ENCODE peak calls at places on chromosomes 16 and 17, in four cellular contexts. D is A549, Z is HepG2, V is K562. F is an unnamed sample.

GRCh38 chr17:18026408-18026776 is 12.6 kb downstream of the ATPAF2 start:
- DNase-seq in D (no peak), Z (no peak), V (no peak), F (no peak)

GRCh38 chr17:59848778-59849177 is 44.0 kb downstream of the TUBD1 start:
- DNase-seq in Z (peak), D (no peak), V (no peak), F (no peak)

GRCh38 chr17:31321481-31321880 is at the start of gene EVI2A:
- DNase-seq in Z (no peak), D (no peak), V (peak), F (no peak)

GRCh38 chr17:16363749-16364536 is 10.7 kb upstream of the CENPV start:
- DNase-seq in D (peak), V (peak), Z (peak), F (no peak)

GRCh38 chr16:3520861-3521260 is 20.1 kb downstream of the CLUAP1 start:
- DNase-seq in D (no peak), V (no peak), Z (no peak), F (no peak)

GRCh38 chr17:78993981-78994671 is 14.4 kb upstream of the LGALS3BP start:
- DNase-seq in Z (no peak), D (no peak), V (no peak), F (no peak)

GRCh38 chr17:73914536-73915274 is 270.5 kb upstream of the SDK2 start:
- DNase-seq in V (no peak), D (no peak), Z (no peak), F (no peak)

GRCh38 chr16:9082422-9082821 is 9.0 kb upstream of the HAPSTR1 start:
- DNase-seq in D (no peak), V (no peak), Z (no peak), F (no peak)

GRCh38 chr17:2379489-2380224 is 21.2 kb downstream of the MNT start:
- DNase-seq in Z (no peak), V (no peak), D (no peak), F (no peak)

GRCh38 chr16:74888227-74888862 is 96.6 kb downstream of the WDR59 start:
- DNase-seq in V (no peak), D (no peak), Z (no peak), F (no peak)

GRCh38 chr17:32822996-32823395 is 53.9 kb downstream of the MYO1D start:
- DNase-seq in Z (no peak), V (no peak), D (no peak), F (no peak)

GRCh38 chr16:88570691-88571092 is 489 bp downstream of the ZC3H18 start:
- DNase-seq in Z (no peak), V (peak), D (no peak), F (no peak)

GRCh38 chr17:79819085-79819484 is 20.2 kb downstream of the CBX4 start:
- DNase-seq in D (no peak), Z (no peak), V (peak), F (no peak)

GRCh38 chr17:9729034-9729650 is 62.2 kb downstream of the DHRS7C start:
- DNase-seq in Z (peak), D (peak), V (peak), F (no peak)

GRCh38 chr17:65855245-65855644 is 293.8 kb upstream of the AXIN2 start:
- DNase-seq in V (no peak), D (peak), Z (no peak), F (no peak)

GRCh38 chr17:28950017-28950751 is 1.1 kb downstream of the PHF12 start:
- DNase-seq in V (peak), Z (peak), D (peak), F (no peak)

GRCh38 chr16:30761427-30761927 is 385 bp downstream of the CFAP119 start:
- DNase-seq in Z (no peak), V (peak), D (no peak), F (peak)

GRCh38 chr17:40417258-40417608 is 463 bp downstream of the TOP2A start:
- DNase-seq in D (peak), Z (peak), V (peak), F (no peak)

GRCh38 chr17:55200904-55201608 is 63.7 kb upstream of the HLF start:
- DNase-seq in V (no peak), Z (no peak), D (no peak), F (no peak)

GRCh38 chr17:54948380-54948779 is 20.1 kb downstream of the COX11 start:
- DNase-seq in V (peak), D (peak), Z (peak), F (no peak)

DNA sequence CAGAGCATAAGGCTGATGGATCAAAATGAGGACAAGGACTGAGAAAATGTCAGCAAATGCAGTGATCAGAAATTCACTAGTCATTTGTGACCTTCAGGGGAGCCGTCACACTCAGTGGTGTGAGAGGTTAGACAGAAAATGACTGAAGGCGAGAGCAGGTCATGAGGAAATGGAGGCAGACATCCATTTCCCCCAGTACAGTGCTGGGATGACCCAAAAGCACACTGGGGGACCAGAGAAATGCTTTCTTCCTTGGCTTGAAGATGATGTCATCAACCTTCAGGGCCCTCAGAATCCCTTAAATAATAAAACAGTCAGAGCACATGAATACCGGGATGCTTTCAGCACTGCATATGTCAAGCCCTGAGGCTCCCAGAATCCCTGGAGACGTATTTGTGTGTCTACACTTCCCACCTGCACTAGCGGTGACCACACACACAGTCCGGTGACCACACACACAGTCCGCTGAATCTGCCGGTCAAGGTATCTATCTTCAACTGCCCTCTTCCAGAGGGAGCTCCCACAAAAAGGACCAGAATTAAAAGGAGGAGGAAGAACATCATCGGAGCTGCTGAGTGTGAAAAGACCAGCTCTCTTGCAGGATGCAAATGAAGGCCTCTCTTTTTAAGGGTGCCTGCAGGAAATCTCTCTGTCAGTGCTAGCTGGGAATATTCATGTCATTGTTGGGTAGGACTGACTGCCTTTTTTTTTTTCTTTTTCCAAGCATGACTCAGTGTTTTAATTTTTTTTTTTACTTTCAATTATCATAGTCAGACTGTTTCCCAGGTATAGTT is 8.2 kb downstream of the UBE2O start:
- DNase-seq in Z (no peak), D (no peak), V (peak), F (no peak)
- TF ChIP-seq PHF8 in Z (no peak), D (no peak), V (no peak), F (no peak)

DNA sequence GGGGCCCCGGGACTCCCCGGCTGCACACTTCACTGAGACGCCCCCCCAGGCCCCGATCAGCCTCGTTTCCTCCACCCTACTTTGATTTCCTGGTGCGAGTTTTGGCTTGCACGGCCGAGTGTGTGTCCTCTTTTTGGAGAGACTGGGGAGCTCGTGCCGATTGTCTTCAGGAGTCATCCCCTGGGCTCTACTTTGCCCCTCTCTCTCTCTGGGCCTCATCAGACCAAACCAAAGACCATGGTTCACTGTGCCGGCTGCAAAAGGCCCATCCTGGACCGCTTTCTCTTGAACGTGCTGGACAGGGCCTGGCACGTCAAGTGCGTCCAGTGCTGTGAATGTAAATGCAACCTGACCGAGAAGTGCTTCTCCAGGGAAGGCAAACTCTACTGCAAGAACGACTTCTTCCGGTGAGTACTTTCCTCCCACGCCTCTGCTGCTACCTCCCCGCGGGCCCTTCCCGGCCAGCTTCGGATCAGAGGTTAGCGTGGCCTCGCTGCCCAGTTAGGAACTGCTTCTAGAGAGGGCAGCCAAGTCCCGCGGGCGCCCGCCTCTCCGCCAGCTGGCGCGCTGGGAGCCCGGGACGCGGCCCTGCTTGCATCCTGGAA is 788 bp downstream of the LHX1 start:
- DNase-seq in Z (no peak), D (no peak), V (peak), F (no peak)
- TF ChIP-seq PHF8 in Z (no peak), D (no peak), V (no peak), F (no peak)

GRCh38 chr17:1019451-1019850 is 22.5 kb downstream of the TIMM22 start:
- DNase-seq in Z (no peak), D (no peak), V (peak), F (no peak)
- TF ChIP-seq PHF8 in Z (no peak), D (no peak), V (no peak), F (no peak)

GRCh38 chr17:14803781-14804180 is 461.3 kb downstream of the PMP22 start:
- DNase-seq in D (no peak), V (no peak), Z (no peak), F (no peak)
- TF ChIP-seq PHF8 in D (no peak), V (no peak), Z (no peak), F (no peak)

GRCh38 chr17:38741443-38741842 is 6.7 kb downstream of the PCGF2 start:
- DNase-seq in V (no peak), Z (no peak), D (no peak), F (no peak)

GRCh38 chr17:38739305-38739704 is 8.8 kb downstream of the PCGF2 start:
- DNase-seq in V (no peak), D (no peak), Z (no peak), F (no peak)

GRCh38 chr17:38741853-38742421 is 6.2 kb downstream of the PCGF2 start:
- DNase-seq in Z (no peak), D (no peak), V (no peak), F (no peak)

GRCh38 chr17:38740016-38740415 is 8.1 kb downstream of the PCGF2 start:
- DNase-seq in V (no peak), Z (no peak), D (no peak), F (no peak)

DNA sequence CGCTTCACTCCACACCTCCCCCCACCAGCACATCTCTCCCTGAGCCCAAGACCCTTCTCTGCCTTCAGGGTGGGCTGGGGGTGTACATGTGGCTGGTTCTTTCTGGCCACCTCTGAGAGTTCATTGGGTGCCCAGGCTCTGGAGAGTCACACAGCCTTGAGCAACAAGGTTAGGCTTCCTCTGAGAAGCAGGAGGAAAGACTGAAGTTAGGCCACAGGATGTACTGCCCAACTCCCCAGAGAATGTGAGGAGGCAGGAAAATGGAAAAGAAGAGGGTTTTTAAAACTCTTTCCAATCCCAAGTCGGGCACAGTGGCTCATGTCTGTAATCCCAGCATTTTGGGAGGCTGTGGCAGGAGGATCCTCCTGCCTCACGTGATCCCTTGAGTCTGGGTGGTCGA is 7.3 kb downstream of the PCGF2 start:
- DNase-seq in D (no peak), V (no peak), Z (no peak), F (no peak)
- TF ChIP-seq PHF8 in D (no peak), V (no peak), Z (no peak), F (no peak)

GRCh38 chr17:57286372-57287105 is 30.2 kb downstream of the MSI2 start:
- DNase-seq in V (no peak), D (no peak), Z (no peak), F (no peak)

GRCh38 chr17:57285681-57286080 is 29.4 kb downstream of the MSI2 start:
- DNase-seq in Z (no peak), D (no peak), V (no peak), F (no peak)

GRCh38 chr17:57283203-57283971 is 27.1 kb downstream of the MSI2 start:
- DNase-seq in Z (no peak), V (no peak), D (no peak), F (no peak)

GRCh38 chr17:57284984-57285646 is 28.8 kb downstream of the MSI2 start:
- DNase-seq in V (peak), Z (peak), D (no peak), F (no peak)

DNA sequence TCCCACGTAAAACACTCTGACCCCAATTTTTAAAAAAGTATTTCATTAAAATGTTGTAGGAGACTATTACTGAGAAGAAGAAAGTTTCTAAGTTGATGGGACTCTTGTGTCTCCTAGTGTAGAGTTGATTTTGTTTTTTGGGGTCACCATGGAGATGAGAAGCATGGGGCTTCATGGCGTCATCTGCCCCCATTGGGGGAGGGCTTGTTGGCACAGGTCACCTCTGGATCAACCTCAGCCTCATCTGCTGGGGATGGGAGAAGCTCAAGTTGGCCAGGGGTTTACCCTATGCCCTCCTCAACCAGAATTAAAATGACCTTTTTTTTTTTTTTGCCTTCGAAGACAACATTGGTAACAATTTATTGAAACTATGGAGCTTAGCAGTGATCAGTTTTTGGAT is 28.3 kb downstream of the MSI2 start:
- DNase-seq in Z (no peak), D (no peak), V (peak), F (no peak)
- TF ChIP-seq PHF8 in Z (no peak), D (no peak), V (no peak), F (no peak)

GRCh38 chr17:49299996-49300395 is 62.1 kb downstream of the ZNF652 start:
- DNase-seq in Z (no peak), V (no peak), D (no peak), F (no peak)
- TF ChIP-seq PHF8 in Z (no peak), V (no peak), D (no peak), F (no peak)

GRCh38 chr16:57133101-57133500 is 40.7 kb downstream of the CPNE2 start:
- DNase-seq in V (no peak), Z (no peak), D (no peak), F (no peak)

GRCh38 chr16:57137043-57137442 is 44.7 kb downstream of the CPNE2 start:
- DNase-seq in Z (no peak), D (no peak), V (no peak), F (no peak)

GRCh38 chr16:57133911-57134310 is 41.5 kb downstream of the CPNE2 start:
- DNase-seq in D (no peak), V (no peak), Z (no peak), F (no peak)

GRCh38 chr16:57132470-57132869 is 40.1 kb downstream of the CPNE2 start:
- DNase-seq in D (no peak), Z (peak), V (no peak), F (no peak)

GRCh38 chr16:57134982-57135381 is 42.6 kb downstream of the CPNE2 start:
- DNase-seq in V (no peak), Z (no peak), D (no peak), F (no peak)
- TF ChIP-seq PHF8 in V (no peak), Z (no peak), D (no peak), F (no peak)